ENCODE peak calls at places on chromosome 3, in six cellular contexts. I is adrenal gland, C is body of pancreas, H is pancreas, G is endothelial cell of umbilical vein, A is PC-3. F is an unnamed sample. For H3K27me3, the result is how much of the 10 kb centered on the place peaks cover.

GRCh38 chr3:42600958-42601675 is 631 bp downstream of the NKTR start:
- DNase-seq in I (peak), C (peak), H (no peak), G (peak), A (peak), F (peak)

GRCh38 chr3:10574101-10574615 is 68.8 kb upstream of the ATP2B2 start:
- DNase-seq in I (no peak), C (no peak), H (no peak), G (no peak), A (no peak), F (no peak)

GRCh38 chr3:184315506-184315867 is 1.1 kb downstream of the EIF4G1 start:
- DNase-seq in I (no peak), C (no peak), H (no peak), G (no peak), A (no peak), F (no peak)

GRCh38 chr3:31490502-31490901 is 42.2 kb upstream of the STT3B start:
- DNase-seq in I (no peak), C (no peak), H (no peak), G (no peak), A (no peak), F (no peak)

GRCh38 chr3:108453541-108454057 is 56.8 kb downstream of the MYH15 start:
- DNase-seq in I (no peak), C (no peak), H (no peak), G (no peak), A (peak), F (no peak)

GRCh38 chr3:183954875-183955274 is 62.8 kb downstream of the ABCC5 start:
- DNase-seq in I (no peak), C (no peak), H (no peak), G (no peak), A (no peak), F (no peak)

GRCh38 chr3:187016639-187017345 is 86.5 kb downstream of the ST6GAL1 start:
- DNase-seq in I (no peak), C (no peak), H (no peak), G (peak), A (peak), F (peak)

GRCh38 chr3:50850639-50851511 is 176.1 kb downstream of the DOCK3 start:
- DNase-seq in I (no peak), C (no peak), H (no peak), G (no peak), A (no peak), F (no peak)

DNA sequence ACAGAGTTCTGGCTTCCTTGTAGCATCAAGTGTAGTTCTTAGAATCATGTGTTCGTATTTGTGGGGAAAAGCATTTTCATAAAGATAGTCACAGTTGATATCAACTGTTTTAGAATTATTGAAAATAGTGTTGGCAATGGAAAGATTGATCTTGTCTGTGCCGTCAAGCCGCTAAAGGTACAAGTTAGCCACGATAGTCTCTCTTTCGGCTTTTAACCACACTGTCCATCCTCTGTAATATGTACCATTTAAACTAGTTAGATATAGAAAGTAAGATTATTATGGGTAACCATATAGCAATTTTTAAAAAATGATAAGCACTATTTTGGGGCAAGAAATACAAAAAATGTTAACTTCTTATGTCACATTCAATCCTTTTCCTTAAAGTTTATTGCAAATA is 8.7 kb downstream of the ZIC1 start:
- DNase-seq in I (no peak), C (no peak), H (no peak), G (no peak), A (no peak), F (no peak)
- H3K27ac ChIP-seq in I (no peak), C (no peak), H (no peak), G (no peak), A (no peak), F (no peak)

GRCh38 chr3:57108684-57109083 is 48.2 kb downstream of the SPATA12 start:
- DNase-seq in I (no peak), C (no peak), H (no peak), G (no peak), A (no peak), F (no peak)

GRCh38 chr3:57109437-57110199 is 49.2 kb downstream of the SPATA12 start:
- DNase-seq in I (no peak), C (no peak), H (no peak), G (no peak), A (no peak), F (no peak)

GRCh38 chr3:57110797-57111196 is 50.3 kb downstream of the SPATA12 start:
- DNase-seq in I (no peak), C (no peak), H (no peak), G (no peak), A (no peak), F (peak)

GRCh38 chr3:57110214-57110613 is 49.8 kb downstream of the SPATA12 start:
- DNase-seq in I (no peak), C (no peak), H (no peak), G (no peak), A (no peak), F (no peak)

DNA sequence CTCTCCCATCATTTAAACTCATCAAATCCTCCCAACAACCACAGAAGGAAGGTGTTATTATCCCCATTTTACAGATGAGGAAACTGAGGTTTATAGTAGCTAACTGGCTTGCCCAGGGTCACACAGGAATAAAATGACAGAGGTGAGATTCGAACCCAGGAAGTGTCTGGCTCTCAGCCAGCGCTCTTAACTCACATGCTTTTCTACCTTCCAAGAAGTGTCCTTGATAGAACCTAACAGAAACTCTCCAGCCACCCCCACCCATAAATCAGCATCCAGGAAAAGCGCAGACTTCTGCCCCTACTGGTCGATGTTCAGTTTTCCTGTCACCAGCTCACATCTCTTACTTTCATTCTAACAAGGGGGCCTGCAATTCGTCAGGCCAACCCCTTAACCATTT is 51.7 kb downstream of the SPATA12 start:
- DNase-seq in I (peak), C (no peak), H (no peak), G (no peak), A (no peak), F (peak)
- TF ChIP-seq CTCF in I (peak), C (no peak), H (no peak), G (peak), A (peak), F (peak)

DNA sequence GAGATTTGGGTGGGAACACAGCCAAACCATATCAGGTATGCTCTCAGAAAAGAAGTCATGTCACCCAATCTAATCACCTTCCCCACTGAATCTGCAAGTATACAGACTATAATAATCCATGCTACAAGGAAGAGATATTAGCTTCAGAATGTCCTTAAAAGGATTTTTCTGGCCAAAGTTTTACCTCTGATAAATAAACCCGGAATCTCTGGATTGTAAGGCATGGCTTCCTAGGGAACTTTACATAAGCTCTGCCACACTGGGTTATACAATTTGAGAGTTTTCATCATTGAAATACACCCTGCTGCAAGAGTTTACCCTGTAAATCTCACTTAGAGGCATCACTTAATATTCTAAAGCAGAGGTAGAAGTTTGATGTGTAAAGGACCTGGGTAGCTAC is 330.5 kb upstream of the KCNMB2 start:
- DNase-seq in I (no peak), C (no peak), H (no peak), G (no peak), A (no peak), F (no peak)
- H3K27me3 ChIP-seq in I (under half), C (under half), H (under half), G (under half), A (under half), F (under half)

DNA sequence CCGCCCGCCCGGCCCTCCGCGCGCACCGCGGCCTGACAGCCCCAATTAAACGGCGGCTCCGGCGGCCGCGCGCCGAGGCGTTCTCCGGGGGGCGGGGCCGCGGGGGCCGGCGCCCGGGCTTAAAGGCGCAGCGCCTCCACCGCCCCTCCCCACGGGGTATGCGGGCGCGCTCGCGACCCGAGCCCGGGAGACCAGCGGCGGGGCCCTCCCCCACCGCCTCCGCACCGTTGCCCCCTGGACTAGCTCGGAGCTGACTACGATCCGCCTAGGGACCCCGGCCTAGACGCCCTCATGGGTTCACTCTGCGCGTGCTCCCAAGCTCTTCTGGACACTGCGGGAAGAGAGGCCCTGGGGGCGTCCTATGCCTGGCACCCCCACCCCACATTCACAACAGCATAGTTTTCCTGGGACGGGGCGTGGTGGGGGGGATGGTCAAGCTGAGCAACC is at the start of gene DUSP7:
- DNase-seq in I (peak), C (peak), H (peak), G (no peak), A (peak), F (peak)
- H3K27ac ChIP-seq in I (peak), C (peak), H (peak), G (peak), A (peak), F (peak)

GRCh38 chr3:25820816-25821486 is 31.1 kb downstream of the OXSM start:
- DNase-seq in I (no peak), C (no peak), H (no peak), G (no peak), A (no peak), F (no peak)

GRCh38 chr3:25818335-25818734 is 28.4 kb downstream of the OXSM start:
- DNase-seq in I (no peak), C (no peak), H (no peak), G (no peak), A (no peak), F (no peak)

GRCh38 chr3:25820372-25820771 is 30.5 kb downstream of the OXSM start:
- DNase-seq in I (peak), C (no peak), H (no peak), G (peak), A (peak), F (no peak)

GRCh38 chr3:25823314-25823713 is 33.4 kb downstream of the OXSM start:
- DNase-seq in I (no peak), C (no peak), H (no peak), G (no peak), A (no peak), F (no peak)

GRCh38 chr3:25821746-25822573 is 32.1 kb downstream of the OXSM start:
- DNase-seq in I (no peak), C (no peak), H (no peak), G (no peak), A (no peak), F (no peak)
- TF ChIP-seq CTCF in I (no peak), C (no peak), H (no peak), G (no peak), A (no peak), F (no peak)

GRCh38 chr3:128994581-128995161 is 795 bp upstream of the CFAP92 start:
- DNase-seq in I (no peak), C (no peak), H (no peak), G (no peak), A (no peak), F (no peak)
- H3K27me3 ChIP-seq in I (under half), C (under half), H (under half), G (under half), A (under half), F (half or more)

F was measured in cardiac muscle cell.